ENCODE peak calls at places on chromosomes 7 and 10, in six cellular contexts. C is colonic mucosa, Q is mesendoderm, T is neural progenitor cell, K is IMR-90, X is mammary epithelial cell. A is an unnamed sample. For H3K4me1, the result is how much of the 10 kb centered on the place peaks cover.

GRCh38 chr7:27158436-27159277 is 2.2 kb upstream of the HOXA7 start:
- DNase-seq in Q (no peak), X (peak), K (no peak), T (no peak), C (no peak), A (no peak)

GRCh38 chr7:2688409-2689342 is 674 bp downstream of the AMZ1 start:
- DNase-seq in C (no peak), Q (no peak), X (no peak), T (peak), K (no peak), A (peak)

GRCh38 chr7:102095933-102096332 is 190.7 kb upstream of the SH2B2 start:
- DNase-seq in T (no peak), C (peak), Q (no peak), X (no peak), K (no peak), A (no peak)

GRCh38 chr10:10911471-10911921 is 106.2 kb upstream of the CELF2 start:
- DNase-seq in Q (peak), X (peak), C (peak), T (peak), K (peak), A (peak)

GRCh38 chr10:49605177-49605938 is 4.8 kb upstream of the SLC18A3 start:
- DNase-seq in C (no peak), K (no peak), T (no peak), Q (no peak), X (no peak), A (no peak)

GRCh38 chr10:129963831-129964501 is at the start of gene EBF3:
- DNase-seq in K (peak), C (peak), Q (peak), T (peak), X (peak), A (peak)

GRCh38 chr10:10647331-10647730 is 370.3 kb upstream of the CELF2 start:
- DNase-seq in X (no peak), T (no peak), Q (peak), C (no peak), K (no peak), A (no peak)

GRCh38 chr7:137772221-137772620 is 74.6 kb downstream of the DGKI start:
- DNase-seq in C (no peak), X (no peak), Q (no peak), K (peak), T (no peak), A (no peak)

GRCh38 chr7:25862993-25863726 is 288.8 kb upstream of the NFE2L3 start:
- DNase-seq in C (no peak), K (no peak), T (no peak), Q (no peak), X (no peak), A (no peak)

GRCh38 chr10:32957341-32958084 is 517 bp downstream of the ITGB1 start:
- DNase-seq in T (peak), Q (peak), C (peak), K (no peak), X (peak), A (peak)

GRCh38 chr7:28903779-28904538 is 54.2 kb downstream of the TRIL start:
- DNase-seq in C (no peak), T (no peak), Q (no peak), K (no peak), X (no peak), A (peak)

DNA sequence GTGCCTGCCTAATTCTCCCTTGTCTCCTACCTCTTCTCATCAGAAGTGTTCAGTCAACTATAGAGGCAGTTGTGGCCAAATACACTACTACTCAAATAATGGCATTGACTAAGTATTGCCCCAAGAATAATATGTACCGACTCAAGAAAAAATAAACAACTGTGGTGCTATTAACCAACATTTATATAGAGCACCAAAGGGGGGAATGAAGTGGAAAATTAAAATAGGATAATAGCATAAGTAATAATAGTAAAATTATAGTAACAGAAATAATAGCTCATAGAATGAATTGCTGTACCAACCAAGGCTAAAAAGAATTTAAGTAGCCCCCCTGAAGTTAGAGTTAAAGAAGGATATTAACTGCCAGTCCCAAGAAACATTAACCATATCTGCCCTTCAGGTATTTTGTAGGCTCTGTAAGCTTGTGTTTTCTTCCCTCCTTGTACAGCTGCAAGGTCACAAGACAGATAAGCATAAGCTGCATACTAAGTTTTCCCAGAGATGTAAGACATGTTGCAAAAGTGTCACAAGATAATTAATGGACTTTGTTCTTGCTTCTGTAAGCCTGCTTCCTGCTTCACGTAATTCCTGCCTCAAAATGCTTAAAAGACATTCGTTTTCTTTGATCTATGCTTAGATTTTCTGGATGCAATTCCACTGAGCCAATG is 10.9 kb upstream of the CYREN start:
- DNase-seq in C (no peak), T (no peak), K (no peak), X (no peak), Q (no peak), A (peak)
- H3K4me1 ChIP-seq in C (under half), T (under half), K (under half), X (under half), Q (under half), A (under half)

GRCh38 chr7:1557006-1557405 is 1.0 kb upstream of the TMEM184A start:
- DNase-seq in Q (no peak), C (no peak), X (no peak), T (no peak), K (no peak), A (no peak)

GRCh38 chr7:1558841-1559625 is 3.0 kb upstream of the TMEM184A start:
- DNase-seq in C (no peak), T (no peak), K (no peak), Q (no peak), X (no peak), A (no peak)

GRCh38 chr7:1557771-1558170 is 1.8 kb upstream of the TMEM184A start:
- DNase-seq in K (no peak), X (no peak), Q (no peak), C (no peak), T (no peak), A (no peak)

GRCh38 chr7:1559626-1560590 is 3.9 kb upstream of the TMEM184A start:
- DNase-seq in K (no peak), X (peak), Q (no peak), T (no peak), C (no peak), A (no peak)

DNA sequence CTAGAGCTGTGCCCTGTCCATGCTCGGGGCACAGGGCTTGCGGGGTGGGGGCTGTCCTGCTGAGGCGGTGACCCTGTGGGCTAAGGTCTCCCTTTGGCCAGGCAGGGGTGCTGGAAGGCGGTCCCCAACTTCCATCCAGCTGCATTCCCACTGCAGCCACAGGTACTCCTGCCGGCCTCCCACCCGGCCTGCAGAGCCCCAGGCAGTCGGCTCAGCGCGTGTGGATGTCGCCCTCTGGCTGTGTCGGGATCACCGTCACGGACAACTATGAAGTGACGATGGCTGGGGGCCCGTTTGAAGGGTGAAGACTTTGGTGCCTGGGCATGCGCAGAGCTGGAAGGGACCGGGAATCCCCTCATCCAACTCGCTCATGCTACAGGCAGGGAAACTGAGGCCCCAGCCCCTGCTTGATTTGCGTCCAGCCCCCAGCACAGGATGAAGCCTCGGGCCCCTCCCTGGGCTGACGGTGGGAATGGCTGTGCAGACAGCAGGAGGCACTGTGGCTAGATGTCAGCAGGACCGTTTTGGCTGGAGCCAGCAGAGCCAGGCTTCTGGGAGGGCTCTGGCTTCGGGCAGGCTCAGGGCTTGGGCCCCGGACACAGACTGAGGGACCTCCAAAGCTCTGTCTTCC is 2.3 kb upstream of the TMEM184A start:
- DNase-seq in C (no peak), Q (peak), T (no peak), X (no peak), K (no peak), A (no peak)
- H3K9ac ChIP-seq in C (peak), Q (no peak), T (no peak), X (no peak), K (no peak), A (no peak)

GRCh38 chr10:8050561-8051108 is 3.9 kb upstream of the GATA3 start:
- DNase-seq in X (peak), C (no peak), K (peak), Q (peak), T (peak), A (peak)
- H3K4me3 ChIP-seq in X (peak), C (peak), K (no peak), Q (peak), T (peak), A (peak)

DNA sequence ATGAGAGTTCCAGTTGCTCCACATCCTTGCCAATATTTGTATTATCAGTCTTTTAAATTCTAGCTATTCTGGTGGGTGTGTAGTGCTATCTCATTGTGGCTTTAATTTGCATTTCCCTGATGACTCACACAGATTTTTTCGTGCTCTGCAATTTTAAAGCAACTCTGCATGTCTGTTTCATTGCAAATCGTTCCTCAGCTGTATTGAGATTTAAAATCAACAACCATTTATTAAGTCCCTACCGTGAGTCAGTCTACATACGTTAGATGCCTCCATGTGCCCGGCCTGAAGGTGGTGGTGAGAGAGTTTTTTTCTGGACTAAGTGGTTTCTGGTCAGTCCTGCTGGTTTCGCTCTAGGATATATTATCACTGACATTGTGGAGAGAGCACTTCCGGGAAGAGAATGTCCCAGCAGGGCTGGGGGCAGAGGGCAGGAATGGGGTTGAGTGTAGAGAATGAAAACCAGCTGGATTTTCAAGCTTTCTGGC is 8.4 kb upstream of the HYCC1 start:
- DNase-seq in T (no peak), Q (no peak), K (peak), C (no peak), X (peak), A (peak)
- H3K4me1 ChIP-seq in T (under half), Q (under half), K (under half), C (under half), X (under half), A (under half)

GRCh38 chr10:43253461-43254198 is 13.2 kb downstream of the RASGEF1A start:
- DNase-seq in Q (peak), K (no peak), T (no peak), X (no peak), C (peak), A (no peak)
- H3K9ac ChIP-seq in Q (no peak), K (no peak), T (no peak), X (no peak), C (no peak), A (no peak)

GRCh38 chr10:71156436-71156835 is 55.9 kb upstream of the UNC5B start:
- DNase-seq in Q (no peak), K (no peak), C (no peak), X (no peak), T (no peak), A (no peak)

GRCh38 chr10:71159892-71160291 is 52.5 kb upstream of the UNC5B start:
- DNase-seq in K (no peak), T (no peak), X (no peak), C (no peak), Q (no peak), A (no peak)

GRCh38 chr10:71158902-71159301 is 53.5 kb upstream of the UNC5B start:
- DNase-seq in T (no peak), X (no peak), K (no peak), Q (no peak), C (no peak), A (no peak)

GRCh38 chr10:71158251-71158650 is 54.1 kb upstream of the UNC5B start:
- DNase-seq in X (no peak), C (no peak), Q (no peak), T (no peak), K (no peak), A (no peak)

GRCh38 chr10:71157435-71157834 is 54.9 kb upstream of the UNC5B start:
- DNase-seq in T (no peak), C (no peak), X (no peak), K (no peak), Q (no peak), A (no peak)
- H3K4me3 ChIP-seq in T (no peak), C (no peak), X (no peak), K (no peak), Q (no peak), A (no peak)

GRCh38 chr7:74234549-74234948 is 19.6 kb downstream of the RFC2 start:
- DNase-seq in T (no peak), K (no peak), Q (no peak), C (no peak), X (no peak), A (no peak)
- H3K4me1 ChIP-seq in T (under half), K (under half), Q (under half), C (under half), X (under half), A (under half)

GRCh38 chr7:118005021-118005420 is 131.8 kb upstream of the CTTNBP2 start:
- DNase-seq in K (no peak), X (no peak), T (peak), C (no peak), Q (peak), A (no peak)
- H3K9ac ChIP-seq in K (no peak), X (no peak), T (no peak), C (no peak), Q (no peak), A (no peak)

DNA sequence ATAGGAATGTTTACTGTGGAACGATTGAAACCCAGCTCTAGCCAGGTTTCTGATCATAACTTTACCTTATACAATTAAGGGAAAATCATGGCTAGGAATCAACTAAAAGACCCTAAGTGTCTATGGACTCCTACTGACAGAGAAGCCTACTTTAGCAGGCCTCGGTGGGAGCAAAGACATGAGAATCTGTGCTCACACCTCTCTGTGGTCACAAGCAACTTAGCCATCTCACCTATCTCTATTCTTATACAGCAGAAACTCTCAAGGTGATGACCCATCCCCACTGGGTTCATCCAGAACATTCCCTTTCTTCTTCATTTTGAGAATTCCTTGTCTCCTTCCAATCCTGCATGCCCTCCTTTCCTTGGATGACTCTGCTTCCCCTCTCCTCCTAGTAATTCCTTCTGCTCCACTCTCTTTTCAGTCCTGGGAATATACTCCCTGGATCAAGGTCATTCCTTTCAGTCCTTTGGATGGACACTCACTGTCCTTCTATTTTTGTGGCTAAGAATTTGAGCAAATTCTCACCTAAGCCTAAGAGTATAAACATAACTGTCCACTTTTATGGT is 2.9 kb downstream of the BLNK start:
- DNase-seq in C (no peak), X (no peak), Q (no peak), T (no peak), K (no peak), A (no peak)
- H3K4me3 ChIP-seq in C (no peak), X (no peak), Q (no peak), T (no peak), K (no peak), A (no peak)

DNA sequence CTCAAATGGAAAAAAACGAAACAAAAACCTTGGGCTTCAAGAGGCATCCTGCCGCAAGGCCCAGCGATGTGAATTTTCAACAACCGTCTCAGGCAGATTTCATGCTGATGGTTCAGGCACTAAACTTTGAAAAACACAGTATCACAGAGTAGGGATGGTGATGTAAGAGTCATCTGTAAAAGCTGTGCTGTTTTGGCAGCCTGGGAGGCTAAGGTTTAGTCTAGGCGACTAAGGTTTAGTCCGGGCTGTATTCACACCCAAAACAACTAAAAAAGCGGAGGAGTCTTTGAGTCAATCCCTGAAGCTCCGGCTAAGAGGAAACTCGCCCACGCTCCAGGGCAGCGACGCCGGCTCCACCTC is 406 bp upstream of the MINPP1 start:
- DNase-seq in C (no peak), T (no peak), K (no peak), X (no peak), Q (no peak), A (no peak)
- H3K4me1 ChIP-seq in C (under half), T (under half), K (under half), X (under half), Q (under half), A (under half)